ENCODE peak calls at places on chromosomes 2 and 18, in six cellular contexts. B is astrocyte; A is CD8-positive, alpha-beta T cell; M is prostate gland; J is fibroblast of pulmonary artery; U is GM12865. D is an unnamed sample.

GRCh38 chr2:174659069-174659900 is 61.7 kb upstream of the WIPF1 start:
- DNase-seq in A (no peak), U (peak), B (no peak), J (no peak), M (no peak), D (no peak)

GRCh38 chr2:241891315-241891987 is 21.9 kb downstream of the RTP5 start:
- DNase-seq in J (no peak), A (no peak), U (no peak), M (peak), B (no peak), D (no peak)

GRCh38 chr2:21035282-21035973 is 8.4 kb downstream of the APOB start:
- DNase-seq in J (no peak), B (no peak), U (no peak), A (no peak), M (no peak), D (no peak)

GRCh38 chr2:219271021-219271420 is 8.1 kb upstream of the DNAJB2 start:
- DNase-seq in M (no peak), B (no peak), A (no peak), U (no peak), J (no peak), D (no peak)

GRCh38 chr2:100870652-100871531 is 51.0 kb downstream of the NPAS2 start:
- DNase-seq in J (no peak), M (no peak), U (no peak), B (no peak), A (no peak), D (no peak)

GRCh38 chr2:32937602-32938450 is 8.9 kb upstream of the LTBP1 start:
- DNase-seq in J (peak), U (no peak), M (peak), B (peak), A (no peak), D (peak)

GRCh38 chr2:187358531-187358930 is 89.5 kb downstream of the CALCRL start:
- DNase-seq in J (peak), A (no peak), U (no peak), M (no peak), B (peak), D (peak)

GRCh38 chr2:232485333-232485756 is 2.3 kb downstream of the ECEL1 start:
- DNase-seq in B (no peak), U (no peak), M (no peak), A (no peak), J (no peak), D (no peak)

GRCh38 chr18:11963991-11964484 is 17.3 kb upstream of the IMPA2 start:
- DNase-seq in M (no peak), B (no peak), J (no peak), U (no peak), A (no peak), D (peak)

GRCh38 chr2:37648316-37649011 is 23.0 kb downstream of the CDC42EP3 start:
- DNase-seq in A (peak), J (peak), M (no peak), U (peak), B (no peak), D (peak)

GRCh38 chr2:102256281-102256680 is 55.1 kb upstream of the IL1RL1 start:
- DNase-seq in B (no peak), M (no peak), J (no peak), U (no peak), A (no peak), D (no peak)

GRCh38 chr2:189020179-189020578 is 46.0 kb downstream of the COL3A1 start:
- DNase-seq in B (no peak), M (no peak), U (no peak), J (no peak), A (no peak), D (peak)

GRCh38 chr2:241036397-241036963 is 38.1 kb downstream of the SNED1 start:
- DNase-seq in B (no peak), U (peak), M (no peak), A (peak), J (no peak), D (peak)

GRCh38 chr18:47756364-47757016 is 174.0 kb downstream of the SMAD2 start:
- DNase-seq in M (peak), A (peak), U (peak), J (peak), B (peak), D (peak)

GRCh38 chr18:11757084-11757590 is 68.1 kb downstream of the GNAL start:
- DNase-seq in U (no peak), J (no peak), M (no peak), B (no peak), A (no peak), D (no peak)

GRCh38 chr2:42368817-42369550 is 8.0 kb upstream of the COX7A2L start:
- DNase-seq in U (no peak), M (peak), J (no peak), A (no peak), B (no peak), D (no peak)

GRCh38 chr2:179655627-179656026 is 205.8 kb downstream of the ZNF385B start:
- DNase-seq in B (peak), J (peak), U (no peak), A (no peak), M (no peak), D (peak)

GRCh38 chr2:73823916-73824523 is 4.7 kb upstream of the STAMBP start:
- DNase-seq in M (peak), A (no peak), U (peak), B (peak), J (peak), D (peak)

GRCh38 chr2:61450144-61450543 is 20.7 kb downstream of the USP34 start:
- DNase-seq in A (no peak), M (no peak), B (peak), U (peak), J (no peak), D (no peak)

GRCh38 chr18:68713791-68714190 is 1.1 kb downstream of the TMX3 start:
- DNase-seq in J (no peak), B (no peak), M (no peak), U (no peak), A (no peak), D (no peak)

GRCh38 chr2:39266906-39267434 is 23.2 kb upstream of the CDKL4 start:
- DNase-seq in J (peak), B (peak), A (no peak), U (no peak), M (no peak), D (peak)

GRCh38 chr18:70333757-70334156 is 44.9 kb downstream of the SOCS6 start:
- DNase-seq in J (peak), U (no peak), A (no peak), B (peak), M (no peak), D (peak)

GRCh38 chr2:231530099-231531085 is at the start of gene NMUR1:
- DNase-seq in M (peak), A (peak), U (peak), J (no peak), B (no peak), D (no peak)

GRCh38 chr2:239600650-239601049 is 199.8 kb upstream of the HDAC4 start:
- DNase-seq in J (no peak), M (no peak), B (no peak), A (no peak), U (no peak), D (no peak)

GRCh38 chr2:42128731-42129486 is 40.2 kb upstream of the EML4 start:
- DNase-seq in M (peak), B (peak), U (peak), A (no peak), J (no peak), D (peak)

GRCh38 chr2:181036445-181036844 is 56.0 kb downstream of the UBE2E3 start:
- DNase-seq in A (no peak), M (no peak), B (no peak), U (no peak), J (no peak), D (no peak)

GRCh38 chr2:27765621-27766286 is 5.8 kb upstream of the MRPL33 start:
- DNase-seq in A (peak), J (peak), B (peak), M (peak), U (peak), D (no peak)

GRCh38 chr2:3349211-3349693 is 28.4 kb downstream of the EIPR1 start:
- DNase-seq in J (peak), M (peak), U (no peak), A (no peak), B (peak), D (peak)

GRCh38 chr2:197034969-197035368 is 108.5 kb upstream of the PGAP1 start:
- DNase-seq in U (no peak), J (no peak), M (no peak), A (no peak), B (no peak), D (peak)

GRCh38 chr2:197034292-197034691 is 107.8 kb upstream of the PGAP1 start:
- DNase-seq in B (no peak), M (no peak), U (no peak), J (no peak), A (no peak), D (no peak)

GRCh38 chr2:197031805-197032204 is 105.3 kb upstream of the PGAP1 start:
- DNase-seq in B (no peak), A (no peak), U (no peak), M (no peak), J (peak), D (no peak)

GRCh38 chr2:197030090-197030489 is 103.6 kb upstream of the PGAP1 start:
- DNase-seq in A (no peak), J (no peak), U (no peak), B (no peak), M (no peak), D (no peak)

DNA sequence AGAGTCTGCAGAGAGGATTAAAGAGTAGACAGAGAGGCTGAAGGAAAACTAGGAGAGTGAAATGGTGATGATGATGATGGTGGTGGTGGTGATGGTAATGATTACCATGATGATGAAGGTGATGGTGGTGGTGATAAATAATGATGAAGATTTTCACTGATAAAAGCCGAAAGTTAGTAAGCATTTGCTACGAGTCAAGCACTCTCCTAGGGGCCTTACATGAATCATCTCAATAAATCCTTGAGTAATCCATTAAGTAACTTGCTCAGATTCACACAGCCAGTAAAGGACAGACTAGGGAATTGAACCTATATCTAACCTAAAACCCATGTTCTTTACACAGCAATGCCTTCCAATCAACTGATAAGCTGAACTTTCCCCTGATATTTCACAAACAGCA is 106.7 kb upstream of the PGAP1 start:
- DNase-seq in U (no peak), A (no peak), B (no peak), J (no peak), M (no peak), D (no peak)
- TF ChIP-seq CTCF in U (no peak), A (no peak), B (no peak), J (no peak), M (no peak), D (no peak)

GRCh38 chr2:161239416-161240109 is 68.7 kb upstream of the PSMD14 start:
- DNase-seq in A (no peak), J (no peak), M (no peak), B (no peak), U (no peak), D (no peak)
- H3K4me3 ChIP-seq in A (no peak), J (no peak), M (no peak), B (peak), U (no peak), D (no peak)

DNA sequence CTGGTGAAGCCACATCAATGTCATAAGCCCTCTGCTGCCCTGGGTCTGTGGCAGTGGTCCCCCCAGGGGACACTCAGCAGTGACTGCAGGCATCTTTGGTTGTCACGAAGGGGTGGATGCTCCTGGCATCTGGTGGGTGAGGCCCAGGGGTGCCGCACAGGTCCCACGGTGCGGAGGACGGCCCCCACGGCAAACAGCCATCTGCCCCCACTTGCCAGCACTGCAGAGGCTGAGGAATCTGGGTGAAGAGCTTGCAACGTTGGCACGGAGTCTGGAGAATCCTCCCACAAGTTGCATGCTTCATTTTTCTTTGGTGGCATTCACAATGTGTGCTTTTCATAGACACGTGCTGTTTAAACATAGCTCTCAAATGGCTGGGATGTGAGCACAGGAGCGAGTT is 105.1 kb upstream of the PXDN start:
- DNase-seq in B (no peak), J (no peak), M (no peak), A (no peak), U (no peak), D (no peak)
- TF ChIP-seq CTCF in B (no peak), J (no peak), M (no peak), A (no peak), U (no peak), D (no peak)

DNA sequence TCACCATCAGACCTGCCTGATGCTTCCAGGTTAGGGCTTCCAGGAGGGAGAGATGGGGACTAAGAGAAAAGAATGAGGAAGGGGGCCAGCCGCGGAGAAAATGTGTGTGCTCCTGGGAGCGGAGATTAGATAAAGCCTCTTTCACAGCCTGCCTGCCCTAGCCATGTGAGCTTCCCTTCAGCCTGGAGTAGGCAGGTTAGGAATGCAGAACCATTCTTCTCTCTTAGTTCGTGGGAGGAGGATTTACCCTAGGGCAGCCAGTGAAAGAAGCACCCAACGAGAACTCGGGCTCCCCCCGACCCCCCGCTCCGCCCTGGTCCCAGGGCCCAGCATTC is 36.1 kb downstream of the POMC start:
- DNase-seq in A (no peak), U (no peak), J (peak), M (no peak), B (no peak), D (no peak)
- H3K4me3 ChIP-seq in A (no peak), U (no peak), J (no peak), M (peak), B (no peak), D (no peak)

GRCh38 chr18:10248738-10249137 is 205.7 kb upstream of the APCDD1 start:
- DNase-seq in U (no peak), M (no peak), B (no peak), A (no peak), J (no peak), D (no peak)

GRCh38 chr18:10252494-10252893 is 201.9 kb upstream of the APCDD1 start:
- DNase-seq in A (no peak), M (no peak), B (peak), J (no peak), U (peak), D (no peak)

GRCh38 chr18:10247402-10248117 is 206.9 kb upstream of the APCDD1 start:
- DNase-seq in U (no peak), A (no peak), J (peak), B (no peak), M (no peak), D (no peak)

GRCh38 chr18:10245517-10246175 is 208.8 kb upstream of the APCDD1 start:
- DNase-seq in B (no peak), M (no peak), U (no peak), A (no peak), J (no peak), D (no peak)

GRCh38 chr18:10249270-10249669 is 205.2 kb upstream of the APCDD1 start:
- DNase-seq in A (no peak), U (no peak), M (no peak), B (no peak), J (no peak), D (no peak)
- TF ChIP-seq CTCF in A (no peak), U (no peak), M (no peak), B (no peak), J (no peak), D (no peak)

GRCh38 chr2:160689441-160689840 is 195.8 kb upstream of the RBMS1 start:
- DNase-seq in A (no peak), B (no peak), M (no peak), J (no peak), U (no peak), D (no peak)

GRCh38 chr2:160683206-160683605 is 189.6 kb upstream of the RBMS1 start:
- DNase-seq in U (no peak), B (no peak), A (no peak), M (no peak), J (no peak), D (no peak)

GRCh38 chr2:160687629-160688028 is 194.0 kb upstream of the RBMS1 start:
- DNase-seq in M (no peak), J (no peak), A (no peak), B (no peak), U (no peak), D (no peak)
- H3K4me3 ChIP-seq in M (no peak), J (no peak), A (no peak), B (no peak), U (no peak), D (no peak)

GRCh38 chr18:35511428-35511827 is 13.7 kb upstream of the INO80C start:
- DNase-seq in U (peak), M (no peak), B (no peak), J (no peak), A (no peak), D (no peak)

GRCh38 chr18:35512761-35513160 is 15.0 kb upstream of the INO80C start:
- DNase-seq in U (no peak), M (no peak), J (no peak), B (no peak), A (no peak), D (no peak)

GRCh38 chr18:35513181-35513932 is 15.6 kb upstream of the INO80C start:
- DNase-seq in A (no peak), M (no peak), B (peak), U (no peak), J (peak), D (peak)

GRCh38 chr18:35510071-35511010 is 12.6 kb upstream of the INO80C start:
- DNase-seq in B (no peak), J (no peak), A (no peak), M (no peak), U (no peak), D (no peak)

GRCh38 chr18:35511833-35512232 is 14.1 kb upstream of the INO80C start:
- DNase-seq in A (no peak), B (no peak), U (peak), J (no peak), M (no peak), D (no peak)
- TF ChIP-seq CTCF in A (no peak), B (no peak), U (peak), J (no peak), M (no peak), D (no peak)

GRCh38 chr18:79397288-79397829 is 1.6 kb downstream of the NFATC1 start:
- DNase-seq in U (no peak), M (no peak), J (no peak), B (no peak), A (no peak), D (no peak)
- H3K4me3 ChIP-seq in U (no peak), M (no peak), J (peak), B (no peak), A (no peak), D (no peak)

D was measured in fibroblast of the aortic adventitia.